ENCODE peak calls at places on chromosomes 1 and 21, in six cellular contexts. U is A549, Y is HEK293T, G is K562, M is GM12878, D is HepG2. K is an unnamed sample.

GRCh38 chr1:209433649-209434031 is 149.9 kb upstream of the CAMK1G start:
- DNase-seq in G (no peak), U (no peak), D (no peak), M (no peak), Y (no peak), K (no peak)

GRCh38 chr1:218401896-218402770 is 57.0 kb downstream of the TGFB2 start:
- DNase-seq in M (no peak), Y (no peak), U (no peak), D (peak), G (no peak), K (peak)

GRCh38 chr1:15950302-15950701 is 25.6 kb downstream of the ZBTB17 start:
- DNase-seq in Y (no peak), M (no peak), G (no peak), D (no peak), U (no peak), K (no peak)

GRCh38 chr1:1268284-1268682 is 5.4 kb downstream of the UBE2J2 start:
- DNase-seq in D (no peak), U (no peak), M (no peak), G (no peak), Y (no peak), K (no peak)

GRCh38 chr21:34514576-34515135 is 2.6 kb upstream of the KCNE1 start:
- DNase-seq in D (no peak), Y (no peak), M (no peak), U (no peak), G (no peak), K (peak)

GRCh38 chr1:107622540-107622939 is 342.4 kb downstream of the VAV3 start:
- DNase-seq in U (no peak), G (no peak), D (no peak), M (no peak), Y (no peak), K (no peak)

GRCh38 chr1:210397681-210398080 is 69.0 kb downstream of the HHAT start:
- DNase-seq in G (no peak), Y (no peak), D (no peak), M (no peak), U (no peak), K (no peak)

GRCh38 chr1:25629836-25630235 is 13.2 kb downstream of the MAN1C1 start:
- DNase-seq in G (no peak), U (no peak), M (no peak), D (no peak), Y (no peak), K (peak)

GRCh38 chr1:116497660-116498059 is 73.2 kb downstream of the CD58 start:
- DNase-seq in D (no peak), U (no peak), M (no peak), G (peak), Y (no peak), K (peak)

GRCh38 chr1:201917362-201918033 is 28.8 kb downstream of the SHISA4 start:
- DNase-seq in G (peak), Y (no peak), M (no peak), U (peak), D (no peak), K (peak)

GRCh38 chr1:30403732-30404131 is 319.7 kb downstream of the MATN1 start:
- DNase-seq in D (no peak), Y (no peak), G (no peak), U (no peak), M (no peak), K (no peak)

GRCh38 chr1:100323428-100324106 is 28.7 kb upstream of the CDC14A start:
- DNase-seq in G (no peak), M (no peak), Y (no peak), D (no peak), U (no peak), K (no peak)

GRCh38 chr21:38988211-38989096 is 182.7 kb downstream of the ETS2 start:
- DNase-seq in Y (no peak), G (no peak), U (no peak), M (no peak), D (no peak), K (no peak)

GRCh38 chr1:171245458-171246064 is 2.7 kb upstream of the FMO1 start:
- DNase-seq in D (peak), M (no peak), U (peak), G (peak), Y (peak), K (peak)

GRCh38 chr1:218658899-218659298 is 313.8 kb downstream of the TGFB2 start:
- DNase-seq in Y (no peak), D (no peak), M (no peak), G (no peak), U (peak), K (peak)

GRCh38 chr1:197692965-197693364 is 82.3 kb downstream of the DENND1B start:
- DNase-seq in D (peak), M (no peak), U (no peak), G (no peak), Y (no peak), K (peak)

GRCh38 chr1:214537219-214537618 is 14.2 kb downstream of the PTPN14 start:
- DNase-seq in U (no peak), Y (no peak), G (no peak), M (no peak), D (no peak), K (peak)

GRCh38 chr1:38071530-38072266 is 25.1 kb upstream of the POU3F1 start:
- DNase-seq in G (peak), Y (peak), D (peak), M (no peak), U (peak), K (peak)

GRCh38 chr21:31938330-31939301 is 65.8 kb downstream of the HUNK start:
- DNase-seq in Y (no peak), U (no peak), M (no peak), D (no peak), G (no peak), K (no peak)

GRCh38 chr1:211947396-211948295 is 87.7 kb downstream of the INTS7 start:
- DNase-seq in M (no peak), Y (no peak), U (no peak), D (peak), G (no peak), K (no peak)

GRCh38 chr1:167447521-167448136 is 70.7 kb downstream of the CD247 start:
- DNase-seq in Y (no peak), U (peak), M (no peak), G (peak), D (no peak), K (no peak)

GRCh38 chr1:17523487-17524029 is 15.9 kb upstream of the ARHGEF10L start:
- DNase-seq in U (no peak), D (no peak), M (no peak), G (no peak), Y (no peak), K (no peak)

GRCh38 chr1:7781923-7782495 is 2.1 kb upstream of the PER3 start:
- DNase-seq in D (no peak), U (no peak), M (no peak), G (no peak), Y (no peak), K (no peak)
- TF ChIP-seq BHLHE40 in D (no peak), U (no peak), M (no peak), G (no peak), Y (no peak), K (no peak)

GRCh38 chr1:165826565-165826964 is 849 bp upstream of the UCK2 start:
- DNase-seq in G (no peak), U (no peak), Y (no peak), D (no peak), M (no peak), K (no peak)

GRCh38 chr1:165828581-165829329 is 1.3 kb downstream of the UCK2 start:
- DNase-seq in M (no peak), U (peak), D (peak), Y (peak), G (peak), K (peak)

GRCh38 chr1:165829888-165830287 is 2.5 kb downstream of the UCK2 start:
- DNase-seq in Y (no peak), D (no peak), U (no peak), M (no peak), G (no peak), K (no peak)

GRCh38 chr1:165827199-165828102 is at the start of gene UCK2:
- DNase-seq in U (peak), M (no peak), G (peak), D (peak), Y (peak), K (peak)

GRCh38 chr1:165828103-165828558 is 717 bp downstream of the UCK2 start:
- DNase-seq in M (no peak), D (peak), U (peak), G (no peak), Y (peak), K (peak)
- TF ChIP-seq BHLHE40 in M (peak), D (no peak), U (no peak), G (no peak), Y (no peak), K (no peak)

DNA sequence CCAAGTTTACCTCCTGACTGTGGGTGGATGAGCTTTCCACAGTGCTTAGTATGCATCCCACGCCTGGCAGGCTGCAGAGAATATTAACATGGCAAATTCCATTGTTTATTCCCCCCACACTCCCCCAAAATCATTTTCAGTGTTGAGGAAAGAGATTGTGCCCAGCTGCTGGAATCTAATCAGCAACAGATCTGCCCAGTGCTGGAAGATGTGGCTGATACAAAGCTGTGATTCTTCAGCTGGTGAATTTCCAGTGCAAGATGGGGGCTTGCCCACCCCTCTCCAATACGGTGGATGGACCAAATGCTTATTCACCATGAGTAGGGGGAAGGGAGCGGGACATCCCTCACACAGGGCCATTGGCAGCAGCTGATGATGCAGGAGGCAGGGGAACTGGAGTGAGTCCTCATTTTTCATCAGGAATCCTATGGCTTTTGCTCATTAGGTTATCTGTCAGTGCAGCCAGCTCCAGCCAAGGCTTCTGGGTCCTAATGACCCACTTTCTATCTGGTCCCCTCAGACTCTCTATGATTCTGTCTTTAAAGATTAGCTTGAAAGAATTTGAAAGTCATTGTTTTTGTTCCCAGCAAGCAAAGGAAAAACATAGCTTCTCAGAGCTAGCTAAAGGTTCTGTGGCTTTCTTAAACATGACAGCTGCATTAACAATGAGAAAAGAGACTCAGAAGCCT is 39.8 kb upstream of the KCNA3 start:
- DNase-seq in G (no peak), M (no peak), D (no peak), Y (no peak), U (no peak), K (no peak)
- TF ChIP-seq BHLHE40 in G (no peak), M (no peak), D (no peak), Y (no peak), U (no peak), K (no peak)

GRCh38 chr21:25709684-25710265 is 24.9 kb downstream of the ATP5PF start:
- DNase-seq in D (no peak), Y (no peak), M (no peak), U (no peak), G (no peak), K (no peak)
- TF ChIP-seq BHLHE40 in D (no peak), Y (no peak), M (no peak), U (no peak), G (no peak), K (no peak)

GRCh38 chr21:42314616-42315295 is 453 bp downstream of the TFF3 start:
- DNase-seq in Y (no peak), M (no peak), U (no peak), G (no peak), D (peak), K (no peak)

GRCh38 chr21:42315296-42315891 is at the start of gene TFF3:
- DNase-seq in U (no peak), G (no peak), Y (no peak), D (peak), M (no peak), K (no peak)

GRCh38 chr21:42312626-42313104 is 2.5 kb downstream of the TFF3 start:
- DNase-seq in G (no peak), M (no peak), D (no peak), Y (no peak), U (no peak), K (no peak)

GRCh38 chr21:42311816-42312625 is 3.2 kb downstream of the TFF3 start:
- DNase-seq in Y (no peak), D (no peak), G (no peak), U (no peak), M (no peak), K (no peak)

DNA sequence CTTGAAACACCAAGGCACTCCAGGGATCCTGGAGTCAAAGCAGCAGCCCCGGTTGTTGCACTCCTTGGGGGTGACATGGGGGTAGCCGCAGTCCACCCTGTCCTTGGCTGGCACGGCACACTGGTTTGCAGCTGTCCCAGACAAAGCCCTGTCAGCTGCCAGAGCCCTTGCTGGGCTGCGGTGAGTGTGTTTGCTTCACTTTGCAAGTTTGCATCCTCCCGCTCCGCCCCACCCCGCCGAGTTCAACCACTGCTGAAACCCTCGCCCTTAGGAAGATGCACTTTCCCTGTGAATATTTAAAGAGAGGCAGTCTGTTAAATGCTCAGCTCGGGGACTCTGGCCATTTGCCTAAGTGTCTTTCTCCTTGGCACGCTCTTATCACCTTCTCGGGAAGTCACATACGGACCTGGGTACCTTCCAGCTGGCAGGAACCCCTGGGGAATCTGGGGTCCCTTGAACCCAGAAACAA is 1.7 kb downstream of the TFF3 start:
- DNase-seq in M (no peak), U (no peak), Y (no peak), G (no peak), D (peak), K (no peak)
- TF ChIP-seq BHLHE40 in M (no peak), U (no peak), Y (no peak), G (no peak), D (no peak), K (no peak)

GRCh38 chr1:19033926-19034680 is 77.6 kb upstream of the IFFO2 start:
- DNase-seq in Y (no peak), D (no peak), U (no peak), M (no peak), G (no peak), K (peak)
- TF ChIP-seq BHLHE40 in Y (no peak), D (no peak), U (no peak), M (no peak), G (no peak), K (no peak)

GRCh38 chr1:4792565-4792964 is 138.2 kb downstream of the AJAP1 start:
- DNase-seq in U (no peak), Y (no peak), D (no peak), M (no peak), G (no peak), K (no peak)

GRCh38 chr1:4781646-4782045 is 127.2 kb downstream of the AJAP1 start:
- DNase-seq in G (no peak), M (no peak), D (no peak), Y (no peak), U (no peak), K (no peak)

GRCh38 chr1:4784761-4785160 is 130.4 kb downstream of the AJAP1 start:
- DNase-seq in M (no peak), Y (no peak), U (no peak), G (no peak), D (no peak), K (no peak)

GRCh38 chr1:4786061-4786460 is 131.7 kb downstream of the AJAP1 start:
- DNase-seq in U (no peak), Y (no peak), M (no peak), D (no peak), G (no peak), K (no peak)

GRCh38 chr1:4787551-4787950 is 133.1 kb downstream of the AJAP1 start:
- DNase-seq in G (no peak), D (no peak), Y (no peak), M (no peak), U (no peak), K (no peak)
- TF ChIP-seq BHLHE40 in G (no peak), D (no peak), Y (no peak), M (no peak), U (no peak), K (no peak)

DNA sequence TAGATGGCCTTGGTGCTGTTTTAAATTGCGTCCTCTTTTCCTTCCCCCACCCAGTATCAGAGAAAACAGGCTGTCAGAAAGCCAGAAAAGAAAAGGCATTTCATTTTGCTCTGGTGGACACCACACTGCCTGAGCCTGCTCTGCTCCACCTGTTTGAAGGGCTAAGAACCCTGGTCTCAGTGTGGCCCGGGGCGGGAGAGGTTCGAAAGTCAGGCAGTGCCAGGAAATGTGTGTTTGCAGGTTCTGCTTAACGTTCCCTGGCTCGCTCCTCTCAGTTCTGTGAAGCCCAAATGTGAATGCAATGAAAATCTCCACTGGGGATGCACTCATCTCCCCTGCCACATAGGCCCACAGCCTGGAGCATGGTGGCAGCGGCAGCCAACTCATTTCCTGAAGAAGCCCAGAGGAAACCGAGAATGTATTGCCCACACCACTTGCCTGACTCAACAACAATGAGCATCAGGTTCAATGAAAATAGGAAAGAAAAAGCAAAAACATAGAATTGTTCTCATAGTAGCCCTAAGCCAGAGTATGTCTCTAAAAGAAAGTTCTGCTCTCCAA is 134.6 kb downstream of the SDCCAG8 start:
- DNase-seq in M (no peak), Y (no peak), G (no peak), D (no peak), U (no peak), K (no peak)
- TF ChIP-seq BHLHE40 in M (no peak), Y (no peak), G (no peak), D (no peak), U (no peak), K (no peak)